ENCODE peak calls at places on chromosomes 12 and 14, in six cellular contexts. W is Calu3, G is GM06990, S is pancreas, P is IMR-90, Q is neural progenitor cell. D is an unnamed sample.

GRCh38 chr12:6697584-6698351 is 2.8 kb downstream of the PIANP start:
- DNase-seq in W (peak; percentile 55), G (no peak), S (no peak), P (peak; percentile 64), Q (peak; percentile 72), D (no peak)

GRCh38 chr12:24852420-24852819 is 96.5 kb downstream of the BCAT1 start:
- DNase-seq in W (no peak), G (no peak), S (no peak), P (no peak), Q (no peak), D (no peak)

GRCh38 chr12:95096852-95097251 is 23.4 kb upstream of the NR2C1 start:
- DNase-seq in W (no peak), G (no peak), S (no peak), P (peak; percentile 60), Q (no peak), D (no peak)

GRCh38 chr14:28754209-28754985 is 12.2 kb upstream of the FOXG1 start:
- DNase-seq in W (peak; percentile 52), G (no peak), S (no peak), P (peak; percentile 48), Q (peak; percentile 72), D (no peak)

GRCh38 chr12:96225003-96225855 is 31.1 kb downstream of the ELK3 start:
- DNase-seq in W (no peak), G (no peak), S (no peak), P (no peak), Q (no peak), D (no peak)

GRCh38 chr14:75861161-75861621 is 120.6 kb downstream of the TGFB3 start:
- DNase-seq in W (no peak), G (no peak), S (no peak), P (peak; percentile 87), Q (no peak), D (no peak)

GRCh38 chr14:87489196-87489819 is 503.7 kb downstream of the GALC start:
- DNase-seq in W (no peak), G (no peak), S (no peak), P (peak; percentile 8), Q (no peak), D (no peak)

GRCh38 chr14:29858299-29858698 is 69.3 kb downstream of the PRKD1 start:
- DNase-seq in W (no peak), G (peak; percentile 36), S (no peak), P (no peak), Q (no peak), D (no peak)

GRCh38 chr12:75994069-75994740 is 37.4 kb downstream of the PHLDA1 start:
- DNase-seq in W (no peak), G (no peak), S (no peak), P (no peak), Q (no peak), D (no peak)

GRCh38 chr12:108375986-108376663 is 37.0 kb upstream of the CMKLR1 start:
- DNase-seq in W (no peak), G (no peak), S (no peak), P (no peak), Q (no peak), D (no peak)

GRCh38 chr14:106844608-106845285 is 1318.4 kb downstream of the TMEM121 start:
- DNase-seq in W (peak; percentile 81), G (peak; percentile 79), S (peak; percentile 76), P (no peak), Q (no peak), D (no peak)

GRCh38 chr12:74111688-74112360 is 425.8 kb upstream of the ATXN7L3B start:
- DNase-seq in W (peak; percentile 66), G (no peak), S (no peak), P (no peak), Q (peak; percentile 61), D (no peak)

GRCh38 chr14:97273540-97273939 is 476.4 kb downstream of the VRK1 start:
- DNase-seq in W (no peak), G (no peak), S (no peak), P (no peak), Q (no peak), D (no peak)

GRCh38 chr14:61321385-61322010 is at the start of gene PRKCH:
- DNase-seq in W (peak; percentile 87), G (peak; percentile 86), S (peak; percentile 83), P (peak; percentile 25), Q (peak; percentile 73), D (no peak)

GRCh38 chr14:60253649-60254048 is 4.6 kb downstream of the PPM1A start:
- DNase-seq in W (no peak), G (no peak), S (no peak), P (no peak), Q (no peak), D (no peak)

GRCh38 chr14:91067186-91067585 is 6.7 kb upstream of the RPS6KA5 start:
- DNase-seq in W (no peak), G (no peak), S (no peak), P (no peak), Q (no peak), D (no peak)

GRCh38 chr14:101359221-101360044 is 201.9 kb upstream of the DIO3 start:
- DNase-seq in W (no peak), G (no peak), S (no peak), P (no peak), Q (peak; percentile 44), D (peak; percentile 73)

GRCh38 chr12:113151655-113152054 is 2.1 kb downstream of the CFAP73 start:
- DNase-seq in W (no peak), G (no peak), S (no peak), P (no peak), Q (no peak), D (no peak)

GRCh38 chr12:26631846-26632245 is 201.1 kb downstream of the ITPR2 start:
- DNase-seq in W (no peak), G (no peak), S (no peak), P (peak; percentile 38), Q (no peak), D (no peak)

GRCh38 chr14:77133718-77134338 is 7.8 kb downstream of the ZDHHC22 start:
- DNase-seq in W (peak; percentile 69), G (peak; percentile 42), S (peak; percentile 68), P (peak; percentile 61), Q (peak; percentile 95), D (peak; percentile 66)

GRCh38 chr12:1184402-1184801 is 193.4 kb downstream of the ERC1 start:
- DNase-seq in W (no peak), G (no peak), S (no peak), P (peak; percentile 72), Q (no peak), D (no peak)

GRCh38 chr12:93379432-93380308 is 1.9 kb downstream of the NUDT4 start:
- DNase-seq in W (no peak), G (no peak), S (no peak), P (peak; percentile 14), Q (no peak), D (no peak)

GRCh38 chr12:93381183-93381975 is 3.7 kb downstream of the NUDT4 start:
- DNase-seq in W (no peak), G (no peak), S (no peak), P (no peak), Q (no peak), D (no peak)

GRCh38 chr12:93378373-93379310 is 917 bp downstream of the NUDT4 start:
- DNase-seq in W (peak; percentile 51), G (peak; percentile 72), S (peak; percentile 33), P (peak; percentile 72), Q (peak; percentile 67), D (no peak)

GRCh38 chr12:93377252-93377542 is 528 bp upstream of the NUDT4 start:
- DNase-seq in W (no peak), G (no peak), S (no peak), P (no peak), Q (no peak), D (no peak)

GRCh38 chr12:93380480-93381121 is 2.9 kb downstream of the NUDT4 start:
- DNase-seq in W (no peak), G (no peak), S (no peak), P (peak; percentile 70), Q (peak; percentile 19), D (no peak)
- TF ChIP-seq CTCF in W (no peak), G (peak; percentile 22), S (no peak), P (peak; percentile 26), Q (peak; percentile 47), D (no peak)

DNA sequence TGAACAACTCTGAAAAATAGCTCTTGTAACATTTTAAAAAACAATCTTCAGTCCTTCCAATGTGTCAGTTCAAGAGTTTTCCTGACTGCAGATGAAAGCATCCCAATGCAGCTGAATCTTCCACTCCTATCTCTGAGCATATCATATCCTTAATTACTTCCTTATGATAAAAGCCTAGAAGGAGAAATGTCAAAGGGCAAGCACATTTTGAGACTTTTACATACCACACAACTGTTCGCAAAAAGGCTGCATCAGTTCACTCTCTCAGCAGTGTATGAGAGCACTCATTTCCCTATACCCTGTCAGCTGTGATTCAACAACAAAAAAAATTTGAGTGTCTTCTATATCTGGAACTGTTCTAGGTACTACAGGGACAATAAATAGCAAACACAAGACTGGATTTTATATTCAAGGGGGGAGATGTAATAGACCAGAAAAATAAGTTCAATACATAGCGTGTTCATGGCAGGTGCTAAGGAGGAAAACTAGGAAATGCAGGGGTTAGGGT is 66.1 kb downstream of the ACADS start:
- DNase-seq in W (no peak), G (no peak), S (no peak), P (no peak), Q (no peak), D (no peak)
- TF ChIP-seq CTCF in W (no peak), G (no peak), S (no peak), P (no peak), Q (no peak), D (no peak)

GRCh38 chr12:72139411-72139810 is 132.8 kb upstream of the TRHDE start:
- DNase-seq in W (no peak), G (no peak), S (no peak), P (no peak), Q (no peak), D (no peak)

GRCh38 chr12:72144553-72144952 is 127.6 kb upstream of the TRHDE start:
- DNase-seq in W (no peak), G (no peak), S (no peak), P (no peak), Q (no peak), D (no peak)

GRCh38 chr12:72146495-72146894 is 125.7 kb upstream of the TRHDE start:
- DNase-seq in W (no peak), G (no peak), S (no peak), P (no peak), Q (no peak), D (no peak)

GRCh38 chr12:72136792-72137191 is 135.4 kb upstream of the TRHDE start:
- DNase-seq in W (no peak), G (no peak), S (no peak), P (no peak), Q (no peak), D (no peak)

GRCh38 chr12:72141381-72141780 is 130.8 kb upstream of the TRHDE start:
- DNase-seq in W (no peak), G (peak; percentile 41), S (no peak), P (peak; percentile 28), Q (no peak), D (no peak)
- TF ChIP-seq CTCF in W (peak; percentile 62), G (peak; percentile 41), S (no peak), P (peak; percentile 18), Q (peak; percentile 17), D (no peak)

GRCh38 chr14:22977684-22978486 is 4.5 kb downstream of the AJUBA start:
- DNase-seq in W (peak; percentile 61), G (no peak), S (peak; percentile 83), P (peak; percentile 67), Q (peak; percentile 97), D (peak; percentile 82)

GRCh38 chr14:22979748-22980392 is 2.5 kb downstream of the AJUBA start:
- DNase-seq in W (no peak), G (no peak), S (no peak), P (no peak), Q (no peak), D (no peak)

GRCh38 chr14:22980672-22981089 is 1.7 kb downstream of the AJUBA start:
- DNase-seq in W (peak; percentile 64), G (no peak), S (peak; percentile 73), P (peak; percentile 32), Q (peak; percentile 87), D (no peak)

GRCh38 chr14:22978487-22978837 is 3.9 kb downstream of the AJUBA start:
- DNase-seq in W (no peak), G (no peak), S (no peak), P (no peak), Q (no peak), D (no peak)

GRCh38 chr14:22978873-22979671 is 3.3 kb downstream of the AJUBA start:
- DNase-seq in W (no peak), G (no peak), S (no peak), P (no peak), Q (no peak), D (no peak)
- TF ChIP-seq CTCF in W (no peak), G (no peak), S (no peak), P (no peak), Q (no peak), D (no peak)